ENCODE peak calls at places on chromosomes 1 and 21, in seven cellular contexts. One of them, this sample, is unnamed.

GRCh38 chr1:39422604-39423003 is 68.8 kb upstream of the BMP8A start:
- DNase-seq in fibroblast of lung: no peak
- DNase-seq in heart right ventricle: no peak
- DNase-seq in neuronal stem cell: no peak
- DNase-seq in T-helper 1 cell: no peak
- DNase-seq in NCI-H82: peak; percentile 25
- DNase-seq in activated CD4-positive, alpha-beta T cell treated with anti-CD3 and anti-CD28 coated beads, Interleukin-2, amount 10 ng/mL, durations not matched to agents 7 days and 5 days: no peak
- DNase-seq in this sample: no peak

GRCh38 chr1:83815348-83815747 is 183.6 kb downstream of the TTLL7 start:
- DNase-seq in T-helper 1 cell: no peak
- DNase-seq in activated CD4-positive, alpha-beta T cell treated with anti-CD3 and anti-CD28 coated beads, Interleukin-2, amount 10 ng/mL, durations not matched to agents 7 days and 5 days: no peak
- DNase-seq in NCI-H82: peak; percentile 26
- DNase-seq in heart right ventricle: no peak
- DNase-seq in fibroblast of lung: peak; percentile 21
- DNase-seq in neuronal stem cell: no peak
- DNase-seq in this sample: no peak

GRCh38 chr1:8154621-8155052 is 128.5 kb upstream of the ERRFI1 start:
- DNase-seq in heart right ventricle: no peak
- DNase-seq in neuronal stem cell: peak; percentile 5
- DNase-seq in T-helper 1 cell: no peak
- DNase-seq in NCI-H82: peak; percentile 21
- DNase-seq in fibroblast of lung: peak; percentile 91
- DNase-seq in activated CD4-positive, alpha-beta T cell treated with anti-CD3 and anti-CD28 coated beads, Interleukin-2, amount 10 ng/mL, durations not matched to agents 7 days and 5 days: no peak
- DNase-seq in this sample: no peak

GRCh38 chr1:26336477-26337205 is 17.3 kb downstream of the CRYBG2 start:
- DNase-seq in fibroblast of lung: no peak
- DNase-seq in NCI-H82: peak; percentile 82
- DNase-seq in heart right ventricle: peak; percentile 66
- DNase-seq in T-helper 1 cell: peak; percentile 84
- DNase-seq in activated CD4-positive, alpha-beta T cell treated with anti-CD3 and anti-CD28 coated beads, Interleukin-2, amount 10 ng/mL, durations not matched to agents 7 days and 5 days: peak; percentile 81
- DNase-seq in neuronal stem cell: peak; percentile 72
- DNase-seq in this sample: no peak

GRCh38 chr21:45979141-45979631 is 2.4 kb upstream of the COL6A1 start:
- DNase-seq in neuronal stem cell: no peak
- DNase-seq in T-helper 1 cell: no peak
- DNase-seq in activated CD4-positive, alpha-beta T cell treated with anti-CD3 and anti-CD28 coated beads, Interleukin-2, amount 10 ng/mL, durations not matched to agents 7 days and 5 days: no peak
- DNase-seq in NCI-H82: no peak
- DNase-seq in heart right ventricle: peak; percentile 16
- DNase-seq in fibroblast of lung: no peak
- DNase-seq in this sample: no peak

GRCh38 chr21:35860181-35860869 is 200.0 kb downstream of the SETD4 start:
- DNase-seq in fibroblast of lung: no peak
- DNase-seq in activated CD4-positive, alpha-beta T cell treated with anti-CD3 and anti-CD28 coated beads, Interleukin-2, amount 10 ng/mL, durations not matched to agents 7 days and 5 days: no peak
- DNase-seq in T-helper 1 cell: no peak
- DNase-seq in heart right ventricle: no peak
- DNase-seq in neuronal stem cell: no peak
- DNase-seq in NCI-H82: no peak
- DNase-seq in this sample: no peak

GRCh38 chr1:152546704-152547103 is 19.9 kb downstream of the LCE3E start:
- DNase-seq in neuronal stem cell: no peak
- DNase-seq in fibroblast of lung: no peak
- DNase-seq in heart right ventricle: no peak
- DNase-seq in NCI-H82: no peak
- DNase-seq in T-helper 1 cell: no peak
- DNase-seq in activated CD4-positive, alpha-beta T cell treated with anti-CD3 and anti-CD28 coated beads, Interleukin-2, amount 10 ng/mL, durations not matched to agents 7 days and 5 days: no peak
- DNase-seq in this sample: no peak

GRCh38 chr1:54109131-54110105 is 43.4 kb downstream of the CDCP2 start:
- DNase-seq in fibroblast of lung: peak; percentile 7
- DNase-seq in activated CD4-positive, alpha-beta T cell treated with anti-CD3 and anti-CD28 coated beads, Interleukin-2, amount 10 ng/mL, durations not matched to agents 7 days and 5 days: no peak
- DNase-seq in heart right ventricle: no peak
- DNase-seq in neuronal stem cell: no peak
- DNase-seq in T-helper 1 cell: no peak
- DNase-seq in NCI-H82: peak; percentile 45
- DNase-seq in this sample: no peak

GRCh38 chr1:103489881-103490280 is 35.6 kb upstream of the RNPC3 start:
- DNase-seq in activated CD4-positive, alpha-beta T cell treated with anti-CD3 and anti-CD28 coated beads, Interleukin-2, amount 10 ng/mL, durations not matched to agents 7 days and 5 days: no peak
- DNase-seq in fibroblast of lung: peak; percentile 49
- DNase-seq in heart right ventricle: no peak
- DNase-seq in T-helper 1 cell: no peak
- DNase-seq in neuronal stem cell: no peak
- DNase-seq in NCI-H82: no peak
- DNase-seq in this sample: no peak

GRCh38 chr1:34132161-34132420 is 32.9 kb downstream of the CSMD2 start:
- DNase-seq in neuronal stem cell: no peak
- DNase-seq in activated CD4-positive, alpha-beta T cell treated with anti-CD3 and anti-CD28 coated beads, Interleukin-2, amount 10 ng/mL, durations not matched to agents 7 days and 5 days: no peak
- DNase-seq in fibroblast of lung: no peak
- DNase-seq in heart right ventricle: no peak
- DNase-seq in NCI-H82: no peak
- DNase-seq in T-helper 1 cell: no peak
- DNase-seq in this sample: no peak

GRCh38 chr1:9663257-9663656 is 11.7 kb downstream of the PIK3CD start:
- DNase-seq in fibroblast of lung: no peak
- DNase-seq in T-helper 1 cell: no peak
- DNase-seq in heart right ventricle: no peak
- DNase-seq in activated CD4-positive, alpha-beta T cell treated with anti-CD3 and anti-CD28 coated beads, Interleukin-2, amount 10 ng/mL, durations not matched to agents 7 days and 5 days: no peak
- DNase-seq in neuronal stem cell: no peak
- DNase-seq in NCI-H82: no peak
- DNase-seq in this sample: no peak

GRCh38 chr21:38839683-38840286 is 34.1 kb downstream of the ETS2 start:
- DNase-seq in fibroblast of lung: peak; percentile 94
- DNase-seq in activated CD4-positive, alpha-beta T cell treated with anti-CD3 and anti-CD28 coated beads, Interleukin-2, amount 10 ng/mL, durations not matched to agents 7 days and 5 days: no peak
- DNase-seq in heart right ventricle: no peak
- DNase-seq in neuronal stem cell: no peak
- DNase-seq in T-helper 1 cell: no peak
- DNase-seq in NCI-H82: no peak
- DNase-seq in this sample: no peak

GRCh38 chr1:6783956-6784559 is 1.2 kb upstream of the CAMTA1 start:
- DNase-seq in fibroblast of lung: no peak
- DNase-seq in activated CD4-positive, alpha-beta T cell treated with anti-CD3 and anti-CD28 coated beads, Interleukin-2, amount 10 ng/mL, durations not matched to agents 7 days and 5 days: no peak
- DNase-seq in neuronal stem cell: no peak
- DNase-seq in T-helper 1 cell: no peak
- DNase-seq in NCI-H82: no peak
- DNase-seq in heart right ventricle: no peak
- DNase-seq in this sample: no peak

GRCh38 chr1:22447581-22448215 is 4.0 kb upstream of the ZBTB40 start:
- DNase-seq in activated CD4-positive, alpha-beta T cell treated with anti-CD3 and anti-CD28 coated beads, Interleukin-2, amount 10 ng/mL, durations not matched to agents 7 days and 5 days: no peak
- DNase-seq in T-helper 1 cell: no peak
- DNase-seq in heart right ventricle: no peak
- DNase-seq in NCI-H82: no peak
- DNase-seq in fibroblast of lung: peak; percentile 84
- DNase-seq in neuronal stem cell: no peak
- DNase-seq in this sample: no peak

GRCh38 chr1:228304766-228305395 is 97.0 kb downstream of the OBSCN start:
- DNase-seq in T-helper 1 cell: no peak
- DNase-seq in heart right ventricle: peak; percentile 5
- DNase-seq in activated CD4-positive, alpha-beta T cell treated with anti-CD3 and anti-CD28 coated beads, Interleukin-2, amount 10 ng/mL, durations not matched to agents 7 days and 5 days: no peak
- DNase-seq in neuronal stem cell: no peak
- DNase-seq in NCI-H82: no peak
- DNase-seq in fibroblast of lung: no peak
- DNase-seq in this sample: no peak